ENCODE peak calls at places on chromosomes 2 and 18, in eight cellular contexts. P is CD4-positive, CD25-positive, alpha-beta regulatory T cell; F is neuronal stem cell; B is HCT116; H is MM.1S; S is psoas muscle; N is right lobe of liver; W is lower lobe of right lung. C is an unnamed sample.

GRCh38 chr2:117523842-117524241 is 290.6 kb upstream of the DDX18 start:
- DNase-seq in P (no peak), F (no peak), B (no peak), H (no peak), S (no peak), N (no peak), W (no peak), C (no peak)

GRCh38 chr2:200599206-200599605 is 13.4 kb downstream of the AOX1 start:
- DNase-seq in P (no peak), F (no peak), B (no peak), H (no peak), S (no peak), N (no peak), W (no peak), C (no peak)

GRCh38 chr2:130972410-130972809 is 120.8 kb downstream of the FAM168B start:
- DNase-seq in P (no peak), F (no peak), B (peak; percentile 73), H (no peak), S (no peak), N (no peak), W (no peak), C (no peak)

GRCh38 chr2:146579154-146579930 is 1265.5 kb upstream of the ACVR2A start:
- DNase-seq in P (no peak), F (no peak), B (no peak), H (no peak), S (no peak), N (no peak), W (no peak), C (no peak)

GRCh38 chr2:215692387-215693079 is 256.7 kb upstream of the FN1 start:
- DNase-seq in P (no peak), F (no peak), B (no peak), H (no peak), S (no peak), N (no peak), W (no peak), C (no peak)

GRCh38 chr2:10891848-10892247 is 19.9 kb upstream of the KCNF1 start:
- DNase-seq in P (no peak), F (no peak), B (no peak), H (no peak), S (no peak), N (no peak), W (no peak), C (no peak)

GRCh38 chr2:62856228-62857040 is 150.9 kb downstream of the EHBP1 start:
- DNase-seq in P (no peak), F (no peak), B (no peak), H (no peak), S (peak; percentile 39), N (no peak), W (no peak), C (no peak)

GRCh38 chr2:20165677-20166509 is 59.0 kb downstream of the SDC1 start:
- DNase-seq in P (no peak), F (no peak), B (no peak), H (peak; percentile 45), S (no peak), N (no peak), W (no peak), C (no peak)

GRCh38 chr2:200342235-200342634 is 35.7 kb downstream of the SPATS2L start:
- DNase-seq in P (no peak), F (no peak), B (no peak), H (no peak), S (no peak), N (no peak), W (no peak), C (no peak)

GRCh38 chr2:193542762-193543161 is 1348.0 kb upstream of the TMEFF2 start:
- DNase-seq in P (no peak), F (no peak), B (no peak), H (peak; percentile 92), S (no peak), N (no peak), W (no peak), C (no peak)

GRCh38 chr2:64104944-64105343 is 39.3 kb downstream of the PELI1 start:
- DNase-seq in P (no peak), F (no peak), B (no peak), H (no peak), S (no peak), N (no peak), W (no peak), C (no peak)

GRCh38 chr2:64101141-64101591 is 43.1 kb downstream of the PELI1 start:
- DNase-seq in P (no peak), F (no peak), B (no peak), H (no peak), S (no peak), N (no peak), W (no peak), C (no peak)

GRCh38 chr2:64106481-64106880 is 37.7 kb downstream of the PELI1 start:
- DNase-seq in P (no peak), F (no peak), B (no peak), H (no peak), S (no peak), N (no peak), W (no peak), C (no peak)

GRCh38 chr2:64108842-64109241 is 35.4 kb downstream of the PELI1 start:
- DNase-seq in P (no peak), F (no peak), B (no peak), H (no peak), S (no peak), N (no peak), W (no peak), C (no peak)

DNA sequence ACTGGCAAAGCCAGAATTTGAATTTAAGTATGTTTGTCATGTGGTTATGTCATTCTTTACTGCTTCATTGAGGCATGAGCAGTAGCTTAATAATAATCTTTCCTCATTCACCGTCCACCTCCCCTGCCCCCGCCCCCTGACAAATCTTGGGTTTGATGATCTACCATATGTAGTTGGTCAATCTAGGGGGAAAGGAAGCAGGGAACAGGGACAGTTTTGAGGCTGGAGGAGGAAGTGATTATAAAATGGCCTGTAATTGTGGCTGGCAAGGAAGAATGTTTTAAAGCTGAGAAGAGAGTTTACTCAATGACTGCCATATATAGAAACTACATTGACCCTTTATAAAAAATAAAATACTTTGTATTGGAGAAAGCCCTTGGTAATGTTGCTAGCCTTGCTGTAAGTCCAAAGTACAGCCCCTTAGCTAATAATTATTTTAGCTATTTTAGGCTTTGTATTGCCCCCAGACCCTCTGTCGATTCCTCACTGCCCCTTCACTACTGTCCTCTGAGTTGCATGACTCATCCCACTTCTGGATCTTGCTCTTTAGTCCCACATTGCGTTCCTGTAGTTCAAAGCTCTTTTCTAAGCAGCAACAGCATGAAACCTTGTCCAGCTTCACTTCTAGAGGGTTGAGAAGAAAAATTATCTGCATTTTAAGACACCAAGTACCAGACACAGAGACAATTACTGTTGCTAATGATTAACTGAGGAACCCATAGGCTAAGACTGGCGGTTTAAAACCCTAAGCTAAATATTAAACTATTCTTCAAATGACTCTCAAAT is 38.4 kb downstream of the PELI1 start:
- DNase-seq in P (no peak), F (no peak), B (no peak), H (no peak), S (no peak), N (no peak), W (no peak), C (no peak)
- H3K36me3 ChIP-seq in P (peaks cover 38% of the 10 kb centered on the region), F (peaks cover 75% of the 10 kb centered on the region), B (no peaks in the 10 kb centered on the region), H (peaks cover 2% of the 10 kb centered on the region), S (no peaks in the 10 kb centered on the region), N (no peaks in the 10 kb centered on the region), W (peaks cover 42% of the 10 kb centered on the region), C (peaks cover 23% of the 10 kb centered on the region)

GRCh38 chr18:54957987-54958386 is 1.3 kb downstream of the CCDC68 start:
- DNase-seq in P (no peak), F (no peak), B (no peak), H (no peak), S (no peak), N (no peak), W (no peak), C (no peak)
- H3K27ac ChIP-seq in P (no peak overlapping the region), F (no peak overlapping the region), B (no peak overlapping the region), H (no peak overlapping the region), S (no peak overlapping the region), N (peak overlapping the region; percentile 3), W (peak overlapping the region; percentile 39), C (no peak overlapping the region)

GRCh38 chr2:54628957-54629356 is 94.5 kb upstream of the EML6 start:
- DNase-seq in P (no peak), F (no peak), B (no peak), H (peak; percentile 1), S (no peak), N (no peak), W (no peak), C (no peak)
- H3K36me3 ChIP-seq in P (peaks cover 98% of the 10 kb centered on the region), F (peaks cover 98% of the 10 kb centered on the region), B (peaks cover 50% of the 10 kb centered on the region), H (peaks cover 45% of the 10 kb centered on the region), S (no peaks in the 10 kb centered on the region), N (peaks cover 2% of the 10 kb centered on the region), W (peaks cover 100% of the 10 kb centered on the region), C (peaks cover 90% of the 10 kb centered on the region)

DNA sequence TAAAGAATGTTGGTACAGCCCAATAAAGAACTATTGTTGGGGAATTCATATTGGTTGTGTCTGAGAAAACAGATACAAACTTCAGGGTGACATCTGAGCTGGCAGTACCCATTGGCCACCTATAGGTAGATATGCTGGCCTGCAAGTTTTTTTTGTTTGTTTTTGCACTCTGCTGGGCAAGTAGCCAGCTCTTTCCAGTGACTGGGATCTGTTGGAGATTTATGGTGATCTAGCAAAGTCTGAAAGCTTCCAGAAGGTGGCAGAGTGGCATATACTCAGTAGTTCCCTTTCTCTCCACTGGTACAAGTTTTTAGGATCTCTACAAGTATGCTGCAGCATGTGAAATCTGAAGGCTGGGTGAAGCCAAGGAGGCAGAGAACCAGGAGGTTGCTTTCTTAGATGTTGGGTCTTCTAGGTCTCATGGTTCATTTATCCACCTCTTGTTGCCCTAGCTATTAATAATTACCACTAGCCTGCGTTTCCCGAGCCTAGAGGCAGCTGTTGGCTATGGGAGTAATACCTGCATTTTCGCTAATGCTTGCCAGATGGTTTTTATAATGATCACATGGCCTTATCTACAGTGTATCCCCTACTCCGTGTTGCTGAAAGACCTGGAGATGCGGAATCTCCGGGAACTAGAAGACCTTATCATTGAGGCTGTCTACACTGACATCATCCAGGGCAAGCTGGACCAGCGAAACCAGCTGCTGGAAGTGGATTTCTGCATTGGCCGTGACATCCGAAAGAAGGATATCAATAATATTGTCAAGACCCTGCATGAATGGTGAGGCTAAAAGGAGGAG is 9.5 kb downstream of the COPS7B start:
- DNase-seq in P (no peak), F (no peak), B (peak; percentile 81), H (peak; percentile 60), S (no peak), N (peak; percentile 56), W (no peak), C (no peak)
- H3K27ac ChIP-seq in P (no peak overlapping the region), F (no peak overlapping the region), B (peak overlapping the region; percentile 11), H (peak overlapping the region; percentile 90), S (no peak overlapping the region), N (peak overlapping the region; percentile 69), W (no peak overlapping the region), C (no peak overlapping the region)

GRCh38 chr2:155975734-155976133 is 356.8 kb downstream of the NR4A2 start:
- DNase-seq in P (no peak), F (peak; percentile 51), B (no peak), H (peak; percentile 14), S (no peak), N (no peak), W (no peak), C (no peak)

GRCh38 chr2:155982111-155982510 is 350.4 kb downstream of the NR4A2 start:
- DNase-seq in P (no peak), F (no peak), B (no peak), H (no peak), S (no peak), N (no peak), W (no peak), C (no peak)

GRCh38 chr2:155983850-155984249 is 348.7 kb downstream of the NR4A2 start:
- DNase-seq in P (no peak), F (no peak), B (no peak), H (no peak), S (no peak), N (no peak), W (no peak), C (no peak)

GRCh38 chr2:155980941-155981561 is 351.5 kb downstream of the NR4A2 start:
- DNase-seq in P (no peak), F (no peak), B (no peak), H (peak; percentile 23), S (no peak), N (no peak), W (no peak), C (no peak)
- H3K36me3 ChIP-seq in P (no peaks in the 10 kb centered on the region), F (no peaks in the 10 kb centered on the region), B (no peaks in the 10 kb centered on the region), H (no peaks in the 10 kb centered on the region), S (no peaks in the 10 kb centered on the region), N (no peaks in the 10 kb centered on the region), W (no peaks in the 10 kb centered on the region), C (no peaks in the 10 kb centered on the region)